ENCODE peak calls at places on chromosomes 4 and X, in five cellular contexts. One of them, this sample, is unnamed.
A peak's percentile ranks its signal among the peaks of the same experiment; 100 is the strongest.

GRCh38 chrX:94053575-94053974 is 379.6 kb downstream of the FAM133A start:
- DNase-seq in psoas muscle: no peak
- DNase-seq in tibial nerve: no peak
- DNase-seq in A549: no peak
- DNase-seq in right lobe of liver: no peak
- DNase-seq in this sample: no peak

GRCh38 chr4:6781113-6781512 is 1.4 kb upstream of the KIAA0232 start:
- DNase-seq in psoas muscle: no peak
- DNase-seq in tibial nerve: no peak
- DNase-seq in A549: no peak
- DNase-seq in right lobe of liver: no peak
- DNase-seq in this sample: no peak

GRCh38 chrX:40097492-40098263 is at the start of gene BCOR:
- DNase-seq in psoas muscle: peak; percentile 75
- DNase-seq in tibial nerve: no peak
- DNase-seq in A549: peak; percentile 80
- DNase-seq in right lobe of liver: peak; percentile 85
- DNase-seq in this sample: peak; percentile 82

GRCh38 chr4:55733874-55734437 is 85.6 kb upstream of the EXOC1L start:
- DNase-seq in psoas muscle: peak; percentile 30
- DNase-seq in tibial nerve: peak; percentile 37
- DNase-seq in A549: peak; percentile 56
- DNase-seq in right lobe of liver: no peak
- DNase-seq in this sample: peak; percentile 90

GRCh38 chr4:173516621-173517612 is 13.1 kb downstream of the HAND2 start:
- DNase-seq in psoas muscle: no peak
- DNase-seq in tibial nerve: no peak
- DNase-seq in A549: no peak
- DNase-seq in right lobe of liver: no peak
- DNase-seq in this sample: no peak

GRCh38 chrX:106976416-106976815 is 23.6 kb downstream of the MORC4 start:
- DNase-seq in psoas muscle: no peak
- DNase-seq in tibial nerve: no peak
- DNase-seq in A549: no peak
- DNase-seq in right lobe of liver: no peak
- DNase-seq in this sample: no peak

GRCh38 chr4:83716874-83717273 is 181.0 kb downstream of the GPAT3 start:
- DNase-seq in psoas muscle: no peak
- DNase-seq in tibial nerve: no peak
- DNase-seq in A549: no peak
- DNase-seq in right lobe of liver: no peak
- DNase-seq in this sample: no peak

GRCh38 chrX:147917700-147918694 is 6.3 kb downstream of the FMR1 start:
- DNase-seq in psoas muscle: no peak
- DNase-seq in tibial nerve: no peak
- DNase-seq in A549: no peak
- DNase-seq in right lobe of liver: no peak
- DNase-seq in this sample: no peak

GRCh38 chrX:155218777-155219176 is 2.5 kb downstream of the VBP1 start:
- DNase-seq in psoas muscle: no peak
- DNase-seq in tibial nerve: no peak
- DNase-seq in A549: no peak
- DNase-seq in right lobe of liver: no peak
- DNase-seq in this sample: no peak

GRCh38 chr4:169987327-169988228 is 38.6 kb downstream of the MFAP3L start:
- DNase-seq in psoas muscle: no peak
- DNase-seq in tibial nerve: no peak
- DNase-seq in A549: no peak
- DNase-seq in right lobe of liver: no peak
- DNase-seq in this sample: no peak

GRCh38 chr4:98571161-98571786 is 87.1 kb downstream of the TSPAN5 start:
- DNase-seq in psoas muscle: no peak
- DNase-seq in tibial nerve: no peak
- DNase-seq in A549: no peak
- DNase-seq in right lobe of liver: no peak
- DNase-seq in this sample: no peak

GRCh38 chr4:98572697-98573096 is 85.7 kb downstream of the TSPAN5 start:
- DNase-seq in psoas muscle: no peak
- DNase-seq in tibial nerve: no peak
- DNase-seq in A549: no peak
- DNase-seq in right lobe of liver: no peak
- DNase-seq in this sample: no peak

GRCh38 chr4:98574816-98575215 is 83.6 kb downstream of the TSPAN5 start:
- DNase-seq in psoas muscle: no peak
- DNase-seq in tibial nerve: no peak
- DNase-seq in A549: no peak
- DNase-seq in right lobe of liver: no peak
- DNase-seq in this sample: no peak

GRCh38 chr4:98570160-98570797 is 88.1 kb downstream of the TSPAN5 start:
- DNase-seq in psoas muscle: no peak
- DNase-seq in tibial nerve: no peak
- DNase-seq in A549: no peak
- DNase-seq in right lobe of liver: no peak
- DNase-seq in this sample: no peak

GRCh38 chr4:98573791-98574190 is 84.6 kb downstream of the TSPAN5 start:
- DNase-seq in psoas muscle: no peak
- DNase-seq in tibial nerve: no peak
- DNase-seq in A549: no peak
- DNase-seq in right lobe of liver: no peak
- DNase-seq in this sample: no peak
- H3K4me1 ChIP-seq in psoas muscle: no peaks in the 10 kb centered on the region
- H3K4me1 ChIP-seq in tibial nerve: no peaks in the 10 kb centered on the region
- H3K4me1 ChIP-seq in A549: no peaks in the 10 kb centered on the region
- H3K4me1 ChIP-seq in right lobe of liver: no peaks in the 10 kb centered on the region
- H3K4me1 ChIP-seq in this sample: no peaks in the 10 kb centered on the region

GRCh38 chr4:39104255-39104654 is 42.2 kb downstream of the KLHL5 start:
- DNase-seq in psoas muscle: no peak
- DNase-seq in tibial nerve: no peak
- DNase-seq in A549: no peak
- DNase-seq in right lobe of liver: no peak
- DNase-seq in this sample: no peak

GRCh38 chr4:39102297-39102696 is 40.3 kb downstream of the KLHL5 start:
- DNase-seq in psoas muscle: no peak
- DNase-seq in tibial nerve: no peak
- DNase-seq in A549: no peak
- DNase-seq in right lobe of liver: no peak
- DNase-seq in this sample: no peak

GRCh38 chr4:39106011-39106410 is 44.0 kb downstream of the KLHL5 start:
- DNase-seq in psoas muscle: no peak
- DNase-seq in tibial nerve: no peak
- DNase-seq in A549: no peak
- DNase-seq in right lobe of liver: no peak
- DNase-seq in this sample: no peak

DNA sequence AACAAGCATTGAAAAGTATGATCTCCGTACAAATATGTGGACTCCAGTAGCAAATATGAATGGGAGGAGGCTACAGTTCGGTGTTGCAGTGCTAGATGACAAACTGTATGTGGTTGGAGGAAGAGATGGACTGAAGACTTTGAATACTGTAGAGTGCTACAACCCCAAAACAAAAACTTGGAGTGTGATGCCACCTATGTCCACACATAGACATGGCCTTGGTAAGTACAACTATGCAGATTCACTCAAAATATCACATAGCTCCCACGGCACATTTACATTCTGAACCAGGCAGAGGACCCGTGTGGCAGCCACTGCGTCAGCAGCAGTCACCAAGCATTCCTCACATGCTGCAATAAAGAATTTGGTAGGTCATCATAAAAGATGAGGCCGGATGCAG is 41.3 kb downstream of the KLHL5 start:
- DNase-seq in psoas muscle: no peak
- DNase-seq in tibial nerve: no peak
- DNase-seq in A549: peak; percentile 33
- DNase-seq in right lobe of liver: no peak
- DNase-seq in this sample: no peak
- TF ChIP-seq CTCF in psoas muscle: no peak
- TF ChIP-seq CTCF in tibial nerve: no peak
- TF ChIP-seq CTCF in A549: no peak
- TF ChIP-seq CTCF in right lobe of liver: no peak
- TF ChIP-seq CTCF in this sample: no peak

DNA sequence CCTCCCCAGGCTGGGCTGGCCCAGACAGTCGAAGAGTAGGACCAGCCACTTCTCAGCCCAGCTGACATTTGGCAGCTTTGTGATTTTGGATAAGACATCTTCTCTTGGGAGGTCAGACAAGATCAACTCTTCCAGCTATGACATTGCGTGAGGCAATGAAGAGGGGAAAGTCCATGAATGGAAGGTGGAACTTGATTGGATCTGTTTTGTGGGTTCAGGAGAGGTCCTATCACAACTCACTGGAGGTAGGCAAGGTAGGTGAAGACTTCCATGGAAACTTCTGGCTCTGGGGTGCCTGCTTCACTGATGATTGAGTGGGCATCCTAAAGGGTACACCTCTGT is 7.5 kb upstream of the DDX60L start:
- DNase-seq in psoas muscle: no peak
- DNase-seq in tibial nerve: no peak
- DNase-seq in A549: no peak
- DNase-seq in right lobe of liver: no peak
- DNase-seq in this sample: no peak
- H3K4me1 ChIP-seq in psoas muscle: peaks cover 33% of the 10 kb centered on the region
- H3K4me1 ChIP-seq in tibial nerve: no peaks in the 10 kb centered on the region
- H3K4me1 ChIP-seq in A549: peaks cover 34% of the 10 kb centered on the region
- H3K4me1 ChIP-seq in right lobe of liver: no peaks in the 10 kb centered on the region
- H3K4me1 ChIP-seq in this sample: no peaks in the 10 kb centered on the region

DNA sequence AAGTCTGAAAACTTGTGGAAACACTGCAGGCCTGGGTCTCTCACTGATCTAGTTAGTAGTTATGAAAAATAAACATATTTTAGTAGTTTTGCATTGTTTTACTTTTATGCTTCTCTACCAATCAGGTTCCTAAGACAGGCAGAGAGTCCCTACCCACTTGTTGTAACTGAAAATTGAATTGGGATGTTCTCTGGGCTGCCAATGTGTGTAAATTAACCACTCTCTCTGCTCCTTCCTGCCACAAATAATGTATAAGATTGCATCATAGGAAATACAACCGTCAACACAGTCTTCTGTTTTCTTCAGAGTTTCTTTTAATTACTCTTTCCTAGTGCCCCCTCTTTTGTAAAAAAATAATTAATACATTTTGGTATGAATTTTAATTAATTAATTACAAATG is 677.3 kb downstream of the FSTL5 start:
- DNase-seq in psoas muscle: no peak
- DNase-seq in tibial nerve: no peak
- DNase-seq in A549: no peak
- DNase-seq in right lobe of liver: no peak
- DNase-seq in this sample: no peak
- TF ChIP-seq CTCF in psoas muscle: no peak
- TF ChIP-seq CTCF in tibial nerve: no peak
- TF ChIP-seq CTCF in A549: no peak
- TF ChIP-seq CTCF in right lobe of liver: no peak
- TF ChIP-seq CTCF in this sample: no peak